ENCODE peak calls at places on chromosome 9, in ten cellular contexts. T is neural progenitor cell; C is psoas muscle; P is lung; G is hepatocyte; B is aorta; E is neuronal stem cell; K is PC-3; S is CD8-positive, alpha-beta T cell; A is transverse colon. Z is an unnamed sample. For H3K4me1, the result is how much of the 10 kb centered on the place peaks cover.

GRCh38 chr9:93308158-93308602 is 124.2 kb downstream of the WNK2 start:
- DNase-seq in P (no peak), S (peak), A (peak), B (no peak), E (no peak), T (no peak), C (no peak), K (no peak), G (no peak), Z (no peak)

GRCh38 chr9:13758876-13759275 is 479.4 kb upstream of the MPDZ start:
- DNase-seq in B (no peak), T (no peak), K (no peak), A (no peak), S (no peak), P (no peak), E (no peak), G (no peak), C (peak), Z (no peak)

GRCh38 chr9:84793251-84793650 is 123.7 kb downstream of the NTRK2 start:
- DNase-seq in T (no peak), P (no peak), A (no peak), G (no peak), K (no peak), S (no peak), B (no peak), E (no peak), C (no peak), Z (no peak)

GRCh38 chr9:6711403-6711802 is 46.4 kb upstream of the KDM4C start:
- DNase-seq in P (no peak), T (no peak), G (no peak), S (no peak), A (no peak), C (no peak), E (no peak), K (no peak), B (no peak), Z (no peak)

GRCh38 chr9:19122490-19123042 is 4.7 kb downstream of the PLIN2 start:
- DNase-seq in P (no peak), G (no peak), B (no peak), A (no peak), K (no peak), C (no peak), S (no peak), E (no peak), T (no peak), Z (no peak)

GRCh38 chr9:73916016-73916673 is 581.0 kb upstream of the RORB start:
- DNase-seq in C (no peak), G (peak), S (no peak), E (no peak), T (peak), K (no peak), A (no peak), B (no peak), P (no peak), Z (no peak)

GRCh38 chr9:128790536-128790935 is 3.5 kb downstream of the TBC1D13 start:
- DNase-seq in G (no peak), K (no peak), A (no peak), S (no peak), B (no peak), P (no peak), T (no peak), E (no peak), C (no peak), Z (no peak)

GRCh38 chr9:116789097-116789496 is 102.0 kb downstream of the TRIM32 start:
- DNase-seq in B (no peak), P (no peak), K (no peak), S (no peak), A (no peak), E (no peak), C (no peak), T (no peak), G (peak), Z (no peak)

GRCh38 chr9:76835571-76836283 is 70.2 kb downstream of the PRUNE2 start:
- DNase-seq in P (no peak), B (no peak), S (no peak), C (no peak), A (no peak), G (peak), E (no peak), T (no peak), K (peak), Z (no peak)

GRCh38 chr9:105713260-105713938 is 19.1 kb downstream of the TMEM38B start:
- DNase-seq in G (no peak), E (no peak), P (no peak), C (no peak), S (no peak), A (no peak), T (no peak), B (no peak), K (no peak), Z (no peak)

GRCh38 chr9:76926846-76927245 is 20.9 kb upstream of the PRUNE2 start:
- DNase-seq in K (no peak), T (no peak), C (no peak), A (no peak), S (no peak), G (no peak), E (no peak), B (no peak), P (no peak), Z (no peak)

GRCh38 chr9:138073408-138073807 is 195.8 kb downstream of the CACNA1B start:
- DNase-seq in T (no peak), A (no peak), G (no peak), P (no peak), S (peak), B (peak), C (no peak), K (no peak), E (no peak), Z (no peak)

GRCh38 chr9:111743275-111743674 is 51.5 kb downstream of the SHOC1 start:
- DNase-seq in S (no peak), A (no peak), C (no peak), B (no peak), T (no peak), P (no peak), K (peak), G (no peak), E (no peak), Z (no peak)

GRCh38 chr9:97567182-97567893 is 65.8 kb downstream of the TSTD2 start:
- DNase-seq in T (no peak), P (no peak), B (no peak), E (no peak), K (no peak), C (no peak), G (no peak), A (no peak), S (peak), Z (no peak)

GRCh38 chr9:5492965-5493364 is 17.4 kb upstream of the PDCD1LG2 start:
- DNase-seq in P (no peak), G (no peak), A (no peak), C (no peak), S (no peak), T (no peak), K (peak), E (no peak), B (no peak), Z (no peak)

GRCh38 chr9:106307670-106308069 is 555.3 kb upstream of the ZNF462 start:
- DNase-seq in A (no peak), S (no peak), C (no peak), T (no peak), E (no peak), B (no peak), K (peak), G (no peak), P (no peak), Z (no peak)

GRCh38 chr9:124357591-124358361 is 57.5 kb downstream of the PSMB7 start:
- DNase-seq in A (no peak), C (no peak), T (peak), S (peak), P (no peak), G (no peak), E (no peak), K (no peak), B (no peak), Z (no peak)

GRCh38 chr9:107437716-107438115 is 51.9 kb downstream of the KLF4 start:
- DNase-seq in S (no peak), E (no peak), G (no peak), C (no peak), A (no peak), P (no peak), K (no peak), T (peak), B (no peak), Z (no peak)

GRCh38 chr9:549425-549997 is 292.0 kb upstream of the DMRT1 start:
- DNase-seq in E (no peak), A (no peak), T (no peak), S (no peak), P (no peak), C (no peak), B (no peak), G (no peak), K (no peak), Z (no peak)

GRCh38 chr9:16721972-16722371 is 148.5 kb downstream of the BNC2 start:
- DNase-seq in S (no peak), E (no peak), C (peak), G (peak), P (peak), T (no peak), B (no peak), A (peak), K (no peak), Z (no peak)

GRCh38 chr9:13535141-13535540 is 255.6 kb upstream of the MPDZ start:
- DNase-seq in E (no peak), G (no peak), T (no peak), B (no peak), K (no peak), C (no peak), S (no peak), P (no peak), A (no peak), Z (no peak)

GRCh38 chr9:110015759-110016158 is 192.2 kb downstream of the C9orf152 start:
- DNase-seq in P (no peak), K (peak), G (no peak), A (no peak), B (no peak), S (no peak), T (no peak), C (no peak), E (no peak), Z (no peak)

GRCh38 chr9:19748278-19749126 is 40.3 kb downstream of the SLC24A2 start:
- DNase-seq in C (no peak), B (no peak), E (no peak), T (no peak), S (no peak), G (no peak), A (no peak), P (no peak), K (no peak), Z (no peak)

GRCh38 chr9:35918780-35919179 is 9.5 kb downstream of the SPAAR start:
- DNase-seq in A (no peak), G (no peak), K (no peak), S (no peak), P (no peak), E (no peak), C (no peak), T (no peak), B (no peak), Z (no peak)

GRCh38 chr9:35919212-35920003 is 10.1 kb downstream of the SPAAR start:
- DNase-seq in B (no peak), C (no peak), G (no peak), T (no peak), K (no peak), S (no peak), P (no peak), E (no peak), A (no peak), Z (no peak)

GRCh38 chr9:35917261-35917660 is 8.0 kb downstream of the SPAAR start:
- DNase-seq in B (no peak), K (no peak), G (no peak), C (no peak), A (no peak), S (no peak), P (no peak), T (no peak), E (no peak), Z (no peak)

GRCh38 chr9:35923598-35923926 is 14.3 kb downstream of the SPAAR start:
- DNase-seq in A (no peak), E (no peak), C (no peak), T (no peak), P (no peak), B (no peak), K (no peak), G (no peak), S (no peak), Z (no peak)

GRCh38 chr9:35920004-35920658 is 10.8 kb downstream of the SPAAR start:
- DNase-seq in K (no peak), C (no peak), B (no peak), A (peak), E (no peak), P (no peak), G (peak), T (no peak), S (no peak), Z (peak)
- H3K4me1 ChIP-seq in K (under half), C (under half), B (under half), A (under half), E (under half), P (under half), G (under half), T (under half), S (under half), Z (under half)

DNA sequence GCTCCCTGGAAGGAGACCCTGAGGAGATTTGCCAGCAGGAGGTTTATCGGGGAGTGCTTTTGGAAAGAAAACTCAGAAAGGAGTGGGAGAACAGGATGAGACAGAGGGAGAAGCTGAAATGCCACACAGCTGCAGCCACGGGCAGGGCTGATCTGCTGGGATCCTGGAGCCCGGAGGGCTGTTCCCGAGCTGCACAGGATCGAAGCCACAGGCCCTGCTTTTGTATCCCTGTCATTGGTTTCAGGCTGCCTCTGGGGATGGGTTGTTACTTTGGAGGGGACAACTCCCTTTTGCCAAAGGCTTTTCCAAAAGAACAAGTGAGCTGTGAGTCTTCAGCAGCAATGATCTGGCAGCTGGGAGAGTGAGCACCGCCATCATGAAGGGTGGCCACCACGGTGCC is 152.5 kb upstream of the PTCH1 start:
- DNase-seq in P (no peak), C (no peak), K (no peak), B (no peak), T (no peak), A (no peak), E (no peak), S (no peak), G (no peak), Z (no peak)
- H3K4me3 ChIP-seq in P (no peak), C (no peak), K (no peak), B (no peak), T (no peak), A (no peak), E (no peak), S (no peak), G (no peak), Z (no peak)

GRCh38 chr9:136602193-136602885 is 56.5 kb upstream of the NOTCH1 start:
- DNase-seq in B (no peak), C (no peak), G (no peak), S (no peak), K (no peak), P (no peak), A (no peak), E (no peak), T (no peak), Z (peak)
- H3K4me1 ChIP-seq in B (under half), C (under half), G (under half), S (under half), K (under half), P (under half), A (under half), E (under half), T (under half), Z (under half)

DNA sequence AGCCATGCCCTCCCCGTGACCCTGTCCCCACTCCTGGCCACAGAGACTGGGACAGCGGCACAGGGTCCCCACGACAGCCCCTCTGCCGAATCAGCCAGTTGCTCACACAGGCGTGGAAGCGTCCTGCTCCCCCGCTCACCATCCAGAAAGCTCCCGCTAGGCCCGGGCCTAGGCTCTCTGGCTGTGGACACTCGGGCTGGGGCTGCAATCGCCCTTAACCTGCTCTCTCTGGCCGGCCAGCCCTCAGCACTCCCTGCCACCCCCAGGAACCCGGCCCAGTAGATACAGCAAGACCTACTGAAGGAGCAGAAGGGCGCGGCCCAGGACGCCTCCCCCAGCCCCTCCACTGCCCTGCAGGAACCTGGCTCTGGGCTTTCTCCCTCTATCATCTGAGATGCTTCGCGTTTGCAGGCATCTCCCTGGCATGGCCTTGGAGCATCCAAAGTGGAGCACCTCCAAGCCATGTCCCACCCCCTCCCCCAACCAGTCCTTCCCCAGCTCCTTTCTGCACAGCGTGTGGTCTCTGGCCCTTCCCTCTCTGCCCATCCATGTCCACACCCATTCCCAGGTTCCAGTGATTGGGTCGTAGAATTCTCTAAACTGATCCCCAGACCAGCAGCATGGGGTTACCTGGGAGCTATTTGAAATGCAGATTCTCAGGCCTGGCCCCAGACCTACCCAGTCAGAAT is 113.7 kb upstream of the LMX1B start:
- DNase-seq in A (no peak), C (no peak), T (no peak), G (no peak), K (no peak), E (no peak), S (no peak), B (peak), P (no peak), Z (no peak)
- H3K4me3 ChIP-seq in A (no peak), C (peak), T (peak), G (no peak), K (peak), E (peak), S (no peak), B (peak), P (no peak), Z (no peak)

GRCh38 chr9:131888923-131889322 is 149.0 kb upstream of the RAPGEF1 start:
- DNase-seq in E (no peak), G (no peak), S (no peak), C (no peak), T (no peak), K (no peak), B (no peak), P (no peak), A (no peak), Z (no peak)

GRCh38 chr9:131891578-131891977 is 151.7 kb upstream of the RAPGEF1 start:
- DNase-seq in C (no peak), P (no peak), B (no peak), S (no peak), G (no peak), T (peak), E (no peak), A (no peak), K (no peak), Z (no peak)

GRCh38 chr9:131887680-131888079 is 147.8 kb upstream of the RAPGEF1 start:
- DNase-seq in C (no peak), G (no peak), T (no peak), P (no peak), S (no peak), K (no peak), A (no peak), B (no peak), E (no peak), Z (no peak)

GRCh38 chr9:131892162-131892707 is 152.4 kb upstream of the RAPGEF1 start:
- DNase-seq in T (no peak), B (no peak), A (no peak), K (peak), S (no peak), C (no peak), G (no peak), E (no peak), P (no peak), Z (no peak)

DNA sequence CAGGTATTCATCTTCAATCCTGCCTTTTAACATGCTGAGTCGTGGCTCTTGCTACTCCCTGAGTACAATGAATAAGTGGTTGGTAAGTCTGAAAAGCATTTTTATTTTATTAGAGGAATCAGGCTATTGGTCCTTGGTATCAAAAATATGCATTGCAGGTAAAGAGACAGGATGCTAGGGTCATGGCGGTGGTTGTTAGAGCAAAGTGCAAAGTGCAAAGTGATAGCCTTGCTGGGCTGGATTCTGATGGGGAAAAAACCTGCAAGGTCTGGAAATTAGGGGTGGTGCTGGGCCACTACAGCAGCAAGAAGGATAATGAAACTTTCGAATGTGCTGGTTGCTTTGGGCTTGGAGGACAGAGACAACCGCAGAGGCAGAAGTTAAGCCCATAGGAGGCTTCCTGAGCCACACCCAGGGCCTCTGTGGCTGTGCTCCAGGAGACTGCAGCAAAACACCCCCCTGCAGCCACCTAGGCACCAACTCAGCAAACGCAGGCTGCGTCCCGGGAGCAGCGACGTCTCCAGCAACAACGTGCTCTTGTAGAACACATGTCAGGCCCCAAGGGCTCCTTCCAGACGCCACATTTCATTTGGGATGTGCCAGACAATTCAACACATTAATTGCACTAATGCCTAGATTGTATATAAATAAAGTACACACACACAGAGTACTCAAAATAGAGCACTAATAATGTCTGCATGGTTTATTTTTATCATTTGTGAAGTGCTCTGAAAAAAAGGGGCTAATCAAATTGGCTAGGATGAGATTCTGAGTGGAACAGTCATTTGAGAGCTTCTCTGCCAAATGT is 149.8 kb upstream of the RAPGEF1 start:
- DNase-seq in G (no peak), P (no peak), T (no peak), E (no peak), C (no peak), B (no peak), K (no peak), A (no peak), S (no peak), Z (peak)
- H3K4me1 ChIP-seq in G (under half), P (under half), T (under half), E (under half), C (under half), B (under half), K (under half), A (under half), S (under half), Z (under half)

GRCh38 chr9:121299125-121299466 is 31.1 kb downstream of the GSN start:
- DNase-seq in C (peak), G (peak), T (no peak), E (no peak), S (no peak), B (no peak), A (no peak), P (no peak), K (no peak), Z (no peak)

GRCh38 chr9:121299467-121300282 is 31.7 kb downstream of the GSN start:
- DNase-seq in A (peak), C (peak), P (peak), G (peak), B (peak), T (peak), S (peak), K (no peak), E (no peak), Z (peak)

GRCh38 chr9:121298016-121298538 is 30.1 kb downstream of the GSN start:
- DNase-seq in C (peak), A (no peak), T (peak), S (no peak), B (no peak), K (no peak), G (no peak), P (no peak), E (peak), Z (no peak)

GRCh38 chr9:121297414-121297813 is 29.5 kb downstream of the GSN start:
- DNase-seq in E (no peak), T (no peak), S (no peak), B (no peak), K (no peak), A (no peak), C (no peak), G (no peak), P (no peak), Z (no peak)

GRCh38 chr9:121298689-121299112 is 30.7 kb downstream of the GSN start:
- DNase-seq in T (peak), G (no peak), K (no peak), B (no peak), P (no peak), E (no peak), A (no peak), C (peak), S (no peak), Z (no peak)
- H3K4me3 ChIP-seq in T (peak), G (no peak), K (no peak), B (no peak), P (no peak), E (no peak), A (no peak), C (peak), S (no peak), Z (no peak)

GRCh38 chr9:96493757-96494156 is 43.8 kb downstream of the HABP4 start:
- DNase-seq in A (no peak), C (no peak), T (peak), S (no peak), B (no peak), P (no peak), G (no peak), K (no peak), E (no peak), Z (no peak)
- H3K4me1 ChIP-seq in A (under half), C (under half), T (under half), S (under half), B (under half), P (under half), G (under half), K (under half), E (under half), Z (under half)